ENCODE peak calls at places on chromosome 6, in ten cellular contexts. F, H, O, I, L, P, B, C, V and G are unnamed samples.

GRCh38 chr6:1686117-1687098 is 76.7 kb downstream of the FOXC1 start:
- DNase-seq in P (no peak), O (no peak), B (no peak), L (no peak), H (peak; percentile 87), F (no peak), C (no peak), V (no peak), I (no peak), G (peak; percentile 27)

GRCh38 chr6:47360388-47360787 is 50.7 kb upstream of the TNFRSF21 start:
- DNase-seq in I (no peak), V (no peak), B (peak; percentile 88), P (no peak), O (no peak), H (no peak), L (no peak), F (no peak), C (peak; percentile 24), G (no peak)

GRCh38 chr6:42046491-42047219 is 3.7 kb upstream of the TAF8 start:
- DNase-seq in B (no peak), H (peak; percentile 77), O (no peak), I (no peak), F (no peak), V (no peak), C (no peak), P (no peak), L (no peak), G (no peak)

GRCh38 chr6:16031278-16031981 is 97.5 kb upstream of the MYLIP start:
- DNase-seq in I (peak; percentile 3), H (no peak), L (no peak), O (no peak), B (no peak), C (no peak), V (no peak), F (no peak), P (no peak), G (no peak)

GRCh38 chr6:169638915-169639314 is 62.9 kb downstream of the WDR27 start:
- DNase-seq in V (no peak), B (no peak), F (no peak), O (no peak), P (no peak), H (no peak), I (no peak), L (no peak), C (no peak), G (no peak)

GRCh38 chr6:89021629-89022028 is 58.2 kb upstream of the RNGTT start:
- DNase-seq in H (no peak), B (no peak), V (no peak), L (no peak), O (no peak), C (no peak), I (no peak), P (no peak), F (no peak), G (no peak)

GRCh38 chr6:32177182-32177787 is 920 bp upstream of the RNF5 start:
- DNase-seq in F (no peak), B (peak; percentile 43), V (no peak), H (no peak), P (no peak), C (no peak), I (no peak), L (peak; percentile 65), O (peak; percentile 53), G (no peak)

GRCh38 chr6:158081657-158081935 is 86.5 kb downstream of the SERAC1 start:
- DNase-seq in L (no peak), P (no peak), C (no peak), O (no peak), B (peak; percentile 90), H (peak; percentile 22), V (no peak), I (no peak), F (peak; percentile 39), G (no peak)

GRCh38 chr6:43805695-43806040 is 35.7 kb downstream of the VEGFA start:
- DNase-seq in I (peak; percentile 48), V (no peak), P (no peak), C (no peak), B (no peak), F (no peak), L (no peak), O (no peak), H (no peak), G (no peak)